ENCODE peak calls at places on chromosomes 3 and 15, in four cellular contexts. K is dorsolateral prefrontal cortex, G is GM23248, X is transverse colon. Z is an unnamed sample.

GRCh38 chr15:80467311-80467714 is 63.1 kb downstream of the ARNT2 start:
- DNase-seq in K (no peak), G (no peak), X (no peak), Z (no peak)

GRCh38 chr3:55567615-55568014 is 80.5 kb upstream of the WNT5A start:
- DNase-seq in K (no peak), G (peak; percentile 62), X (no peak), Z (no peak)

GRCh38 chr3:105806361-105806760 is 62.5 kb downstream of the CBLB start:
- DNase-seq in K (no peak), G (peak; percentile 72), X (no peak), Z (peak; percentile 65)

GRCh38 chr15:23074684-23075083 is 35.3 kb upstream of the TUBGCP5 start:
- DNase-seq in K (no peak), G (no peak), X (no peak), Z (peak; percentile 3)

GRCh38 chr3:12187448-12188327 is 29.0 kb upstream of the TIMP4 start:
- DNase-seq in K (peak; percentile 43), G (peak; percentile 77), X (peak; percentile 34), Z (peak; percentile 80)

GRCh38 chr3:127714151-127714571 is 41.4 kb downstream of the ABTB1 start:
- DNase-seq in K (peak; percentile 30), G (no peak), X (no peak), Z (no peak)

GRCh38 chr3:62122819-62123218 is 250.5 kb downstream of the FEZF2 start:
- DNase-seq in K (no peak), G (no peak), X (no peak), Z (no peak)

GRCh38 chr3:37971467-37971866 is 19.1 kb upstream of the VILL start:
- DNase-seq in K (no peak), G (no peak), X (no peak), Z (no peak)

GRCh38 chr3:134929976-134930375 is 134.9 kb downstream of the EPHB1 start:
- DNase-seq in K (no peak), G (no peak), X (no peak), Z (no peak)

GRCh38 chr3:175208316-175208715 is 349.2 kb downstream of the NAALADL2 start:
- DNase-seq in K (no peak), G (peak; percentile 11), X (no peak), Z (no peak)

DNA sequence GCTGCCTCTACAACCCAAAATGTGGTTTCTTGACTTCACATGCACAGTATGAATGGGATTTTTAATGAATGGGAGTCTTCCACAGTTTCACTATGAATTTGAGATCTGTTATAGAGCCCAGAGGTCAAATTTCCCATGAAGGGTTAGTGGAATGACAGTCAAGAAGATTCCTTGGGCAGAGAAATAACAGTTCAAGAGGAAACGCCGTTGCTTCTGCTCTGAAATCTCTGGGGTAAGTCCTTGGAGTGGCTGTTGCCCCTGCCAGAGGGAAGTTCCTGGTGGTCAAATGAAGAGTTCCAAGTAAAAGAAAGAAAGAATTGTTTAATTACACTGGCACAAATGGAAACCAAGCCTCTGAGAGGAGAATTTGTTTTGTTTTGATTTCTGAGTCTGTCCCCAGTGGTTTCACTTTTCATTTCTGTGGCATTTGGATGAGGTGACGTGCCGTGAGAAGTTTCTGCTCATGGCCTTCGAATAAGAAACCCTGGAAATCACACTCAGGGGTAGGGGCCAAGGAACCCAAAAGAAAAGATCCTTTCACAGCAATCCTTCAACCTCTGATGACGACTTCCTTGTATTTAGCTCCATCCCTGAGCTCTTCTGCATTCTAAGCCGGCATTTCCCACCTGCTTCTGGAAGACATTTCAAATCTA is 77.5 kb upstream of the IL12A start:
- DNase-seq in K (no peak), G (no peak), X (no peak), Z (no peak)
- H3K4me3 ChIP-seq in K (peak overlapping the region; percentile 46), G (no peak overlapping the region), X (no peak overlapping the region), Z (peak overlapping the region; percentile 10)

DNA sequence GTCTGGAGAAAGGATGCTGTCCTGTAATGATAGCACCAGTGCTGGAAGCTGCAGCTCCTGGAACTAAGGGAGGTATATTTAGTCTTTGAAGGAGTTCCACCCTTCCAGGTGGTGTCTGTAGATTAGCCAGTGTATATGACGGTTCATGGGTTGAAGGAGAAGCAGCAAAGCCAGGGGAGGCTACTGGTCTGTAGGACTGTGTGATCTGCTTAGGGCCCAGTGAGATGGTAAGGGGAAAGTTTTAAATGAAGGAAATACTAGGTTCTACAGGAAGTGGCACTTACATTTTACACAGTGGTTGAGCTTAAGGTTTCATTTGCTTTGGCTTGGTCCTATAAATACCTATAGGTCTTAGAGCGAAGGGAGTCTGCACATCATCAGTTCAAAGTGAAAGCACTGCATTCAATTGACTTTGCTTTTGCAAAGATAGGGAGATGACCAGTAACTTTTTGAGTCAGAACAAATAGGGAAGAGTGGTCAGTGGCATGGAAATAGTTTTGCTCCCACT is 5.6 kb downstream of the SLC25A38 start:
- DNase-seq in K (no peak), G (no peak), X (no peak), Z (no peak)
- H3K4me3 ChIP-seq in K (no peak overlapping the region), G (no peak overlapping the region), X (no peak overlapping the region), Z (no peak overlapping the region)

GRCh38 chr3:197001972-197002700 is 27.5 kb downstream of the MELTF start:
- DNase-seq in K (peak; percentile 76), G (peak; percentile 62), X (no peak), Z (no peak)
- H3K4me3 ChIP-seq in K (peak overlapping the region; percentile 70), G (peak overlapping the region; percentile 65), X (peak overlapping the region; percentile 55), Z (peak overlapping the region; percentile 67)

DNA sequence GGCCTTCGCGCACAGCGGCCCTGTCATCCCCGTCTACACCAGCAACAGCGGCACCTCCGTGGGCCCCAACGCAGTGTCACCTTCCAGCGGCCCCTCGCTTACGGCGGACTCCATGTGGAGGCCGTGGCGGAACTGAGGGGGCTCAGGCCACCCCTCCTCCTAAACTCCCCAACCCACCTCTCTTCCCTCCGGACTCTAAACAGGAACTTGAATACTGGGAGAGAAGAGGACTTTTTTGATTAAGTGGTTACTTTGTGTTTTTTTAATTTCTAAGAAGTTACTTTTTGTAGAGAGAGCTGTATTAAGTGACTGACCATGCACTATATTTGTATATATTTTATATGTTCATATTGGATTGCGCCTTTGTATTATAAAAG is 2.1 kb downstream of the HES1 start:
- DNase-seq in K (no peak), G (no peak), X (no peak), Z (no peak)
- H3K4me3 ChIP-seq in K (peak overlapping the region; percentile 70), G (peak overlapping the region; percentile 79), X (peak overlapping the region; percentile 53), Z (peak overlapping the region; percentile 47)

GRCh38 chr3:89426060-89426459 is 318.6 kb downstream of the EPHA3 start:
- DNase-seq in K (no peak), G (no peak), X (no peak), Z (no peak)
- H3K4me3 ChIP-seq in K (no peak overlapping the region), G (no peak overlapping the region), X (no peak overlapping the region), Z (no peak overlapping the region)

GRCh38 chr3:39103791-39104552 is 3.5 kb downstream of the GORASP1 start:
- DNase-seq in K (no peak), G (no peak), X (no peak), Z (no peak)

GRCh38 chr3:39107056-39107873 is at the start of the genes GORASP1 and TTC21A:
- DNase-seq in K (peak; percentile 95), G (peak; percentile 97), X (peak; percentile 91), Z (peak; percentile 85)

GRCh38 chr3:39106281-39107055 is 959 bp downstream of the GORASP1 start:
- DNase-seq in K (no peak), G (peak; percentile 75), X (no peak), Z (peak; percentile 41)

GRCh38 chr3:39104961-39105686 is 2.3 kb downstream of the GORASP1 start:
- DNase-seq in K (no peak), G (peak; percentile 14), X (no peak), Z (no peak)

GRCh38 chr3:39105687-39106063 is 1.8 kb downstream of the GORASP1 start:
- DNase-seq in K (no peak), G (no peak), X (no peak), Z (no peak)
- H3K4me3 ChIP-seq in K (no peak overlapping the region), G (peak overlapping the region; percentile 88), X (no peak overlapping the region), Z (peak overlapping the region; percentile 93)

DNA sequence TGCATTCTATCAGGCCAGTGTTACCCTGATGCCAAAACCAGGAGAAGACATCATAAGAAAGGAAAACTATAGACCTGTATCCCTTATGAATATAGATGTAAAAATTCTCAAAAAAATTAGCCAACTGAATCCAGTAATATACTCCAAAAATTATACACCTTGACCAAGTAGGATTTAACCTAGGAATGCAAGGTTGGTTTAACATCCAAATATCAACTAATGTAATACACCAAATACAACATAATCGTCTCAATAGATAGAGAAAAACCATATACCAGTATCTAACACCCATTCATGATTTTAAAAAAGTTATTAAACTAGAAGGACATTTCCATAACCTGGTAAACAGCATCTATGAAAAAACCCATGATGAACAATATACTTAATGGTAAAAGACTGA is 56.5 kb upstream of the SELENOK start:
- DNase-seq in K (no peak), G (no peak), X (no peak), Z (no peak)
- H3K4me3 ChIP-seq in K (no peak overlapping the region), G (no peak overlapping the region), X (no peak overlapping the region), Z (no peak overlapping the region)